ENCODE peak calls at places on chromosomes 4 and X, in nine cellular contexts. J is bronchial epithelial cell, E is thoracic aorta, Z is brain microvascular endothelial cell, V is fibroblast of lung, H is lung, K is dorsolateral prefrontal cortex, L is mucosa of descending colon, S is tibial artery. T is an unnamed sample.

GRCh38 chr4:38313999-38314561 is 349.9 kb upstream of the KLF3 start:
- DNase-seq in V (peak; percentile 65), H (no peak), Z (peak; percentile 34), L (peak; percentile 60), S (no peak), J (peak; percentile 83), K (no peak), E (no peak), T (no peak)

GRCh38 chr4:1451752-1452122 is 45.5 kb upstream of the NKX1-1 start:
- DNase-seq in H (no peak), Z (no peak), E (no peak), K (no peak), J (no peak), V (no peak), L (no peak), S (no peak), T (no peak)

GRCh38 chr4:110091426-110091825 is 107.0 kb downstream of the ELOVL6 start:
- DNase-seq in V (peak; percentile 85), J (peak; percentile 95), H (no peak), L (no peak), E (no peak), Z (peak; percentile 78), K (no peak), S (no peak), T (peak; percentile 31)

GRCh38 chr4:103996637-103997036 is 276.9 kb upstream of the TACR3 start:
- DNase-seq in V (peak; percentile 90), S (no peak), Z (peak; percentile 45), H (no peak), J (peak; percentile 97), E (no peak), L (no peak), K (no peak), T (no peak)

GRCh38 chr4:145069361-145069760 is 28.6 kb downstream of the ANAPC10 start:
- DNase-seq in E (no peak), S (no peak), Z (peak; percentile 38), L (no peak), H (no peak), J (peak; percentile 73), V (peak; percentile 80), K (no peak), T (no peak)

GRCh38 chr4:71251266-71251665 is 87.6 kb upstream of the SLC4A4 start:
- DNase-seq in L (no peak), V (peak; percentile 76), Z (no peak), K (no peak), H (no peak), S (no peak), J (no peak), E (no peak), T (peak; percentile 52)

GRCh38 chr4:4260185-4260751 is 12.2 kb upstream of the TMEM128 start:
- DNase-seq in L (no peak), J (peak; percentile 72), Z (peak; percentile 35), S (no peak), K (no peak), H (no peak), E (no peak), V (peak; percentile 51), T (peak; percentile 42)

GRCh38 chr4:119833611-119834010 is 205.0 kb upstream of the PDE5A start:
- DNase-seq in H (no peak), L (no peak), J (no peak), E (no peak), V (no peak), K (no peak), Z (peak; percentile 41), S (no peak), T (no peak)

GRCh38 chrX:7149421-7149820 is 1.5 kb upstream of the PUDP start:
- DNase-seq in H (no peak), L (no peak), V (no peak), K (no peak), S (no peak), J (no peak), Z (no peak), E (no peak), T (no peak)

GRCh38 chrX:7146026-7146702 is 1.3 kb upstream of the STS start:
- DNase-seq in V (no peak), S (no peak), L (no peak), H (no peak), Z (no peak), K (no peak), E (no peak), J (no peak), T (no peak)

GRCh38 chrX:7147431-7147977 is at the start of gene STS:
- DNase-seq in H (peak; percentile 33), L (peak; percentile 62), S (no peak), V (peak; percentile 28), Z (no peak), K (peak; percentile 78), E (no peak), J (no peak), T (no peak)

GRCh38 chrX:7146703-7147430 is 645 bp upstream of the STS start:
- DNase-seq in V (no peak), J (no peak), H (peak; percentile 51), L (no peak), E (no peak), S (no peak), K (peak; percentile 43), Z (no peak), T (no peak)

DNA sequence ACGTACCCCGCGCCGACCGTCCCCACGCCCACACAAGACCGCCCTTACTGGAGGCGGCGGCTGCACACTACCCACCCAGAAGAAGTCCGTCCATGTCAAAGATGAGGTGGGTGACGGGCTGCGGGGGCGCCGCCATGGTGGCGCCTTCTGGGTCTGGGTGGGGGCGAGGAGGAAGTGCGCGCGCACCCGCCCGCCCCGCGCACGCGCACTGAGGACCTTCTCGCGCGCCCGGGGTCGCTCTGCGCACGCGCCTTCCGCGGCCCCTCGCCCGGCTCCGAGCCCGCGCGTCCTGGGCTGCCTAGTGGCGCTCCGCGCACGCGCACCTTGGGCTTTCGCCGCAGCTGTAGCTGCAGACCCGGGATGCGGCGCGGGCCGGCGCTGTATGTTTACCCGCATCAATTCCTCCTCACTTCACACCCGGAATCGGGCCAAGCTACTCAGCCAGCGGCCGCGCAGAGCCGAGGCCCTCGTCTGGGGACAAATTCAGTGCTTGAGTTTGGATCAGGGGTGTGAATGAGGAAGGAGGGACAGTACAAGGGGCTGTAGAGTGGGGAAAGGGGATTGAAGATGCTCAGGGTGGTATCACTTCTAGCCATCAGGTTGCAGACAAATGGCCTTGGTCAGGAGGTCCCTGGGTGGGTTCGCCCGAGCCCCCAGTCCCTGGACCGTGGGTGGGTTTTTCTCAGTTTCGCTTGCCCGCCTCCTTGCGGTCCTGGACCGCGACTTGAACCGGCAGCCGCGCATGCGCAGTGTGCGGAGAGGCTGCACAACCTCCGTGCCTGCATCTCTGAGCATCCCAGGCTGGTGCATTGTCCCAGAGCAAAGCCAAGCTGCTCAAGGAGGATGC is at the start of gene PUDP:
- DNase-seq in S (peak; percentile 78), J (peak; percentile 49), E (peak; percentile 13), L (peak; percentile 89), K (peak; percentile 93), Z (peak; percentile 80), H (peak; percentile 87), V (peak; percentile 71), T (peak; percentile 40)
- TF ChIP-seq CTCF in S (peak; percentile 29), J (peak; percentile 30), E (peak; percentile 27), L (no peak), K (peak; percentile 34), Z (peak; percentile 23), H (no peak), V (peak; percentile 13), T (peak; percentile 16)

GRCh38 chr4:15778742-15779231 is 659 bp downstream of the CD38 start:
- DNase-seq in J (no peak), Z (peak; percentile 28), H (peak; percentile 48), S (peak; percentile 31), E (no peak), L (peak; percentile 62), V (peak; percentile 44), K (peak; percentile 63), T (no peak)

GRCh38 chr4:15781427-15782095 is 3.4 kb downstream of the CD38 start:
- DNase-seq in E (no peak), K (no peak), S (no peak), L (no peak), Z (no peak), V (no peak), H (no peak), J (peak; percentile 27), T (no peak)

GRCh38 chr4:15778191-15778741 is at the start of gene CD38:
- DNase-seq in J (no peak), V (no peak), Z (peak; percentile 8), E (no peak), H (peak; percentile 43), K (peak; percentile 49), L (peak; percentile 65), S (peak; percentile 29), T (no peak)

GRCh38 chr4:15779336-15779735 is 1.2 kb downstream of the CD38 start:
- DNase-seq in J (peak; percentile 71), V (peak; percentile 59), H (peak; percentile 67), L (no peak), S (peak; percentile 83), E (no peak), Z (peak; percentile 59), K (peak; percentile 48), T (no peak)

DNA sequence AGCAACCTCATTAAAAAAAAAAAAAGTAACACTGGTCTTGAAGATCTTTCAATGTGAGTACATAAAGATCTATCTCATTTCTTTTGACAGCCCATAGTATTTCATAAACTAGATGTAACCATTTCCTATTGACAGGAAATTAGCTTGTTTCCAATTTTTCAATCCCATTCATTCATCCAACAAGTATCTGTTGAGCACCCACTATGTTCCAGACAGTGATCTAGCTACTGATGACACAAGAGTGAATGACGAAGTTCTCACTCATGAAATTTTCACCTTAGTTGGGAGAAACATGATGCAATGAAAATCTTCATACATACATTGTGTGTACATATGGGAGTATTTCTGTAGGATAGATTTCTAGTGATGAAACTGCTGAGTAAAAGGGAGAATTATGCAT is 1.7 kb downstream of the CD38 start:
- DNase-seq in V (no peak), K (no peak), J (peak; percentile 43), S (no peak), Z (no peak), L (no peak), E (no peak), H (no peak), T (no peak)
- H3K4me3 ChIP-seq in V (peak overlapping the region; percentile 55), K (peak overlapping the region; percentile 71), J (no peak overlapping the region), S (peak overlapping the region; percentile 62), Z (peak overlapping the region; percentile 55), L (no peak overlapping the region), E (peak overlapping the region; percentile 73), H (no peak overlapping the region), T (no peak overlapping the region)

GRCh38 chr4:113952452-113953029 is 26.9 kb downstream of the ARSJ start:
- DNase-seq in K (no peak), V (peak; percentile 54), L (no peak), Z (peak; percentile 74), S (no peak), J (peak; percentile 50), H (no peak), E (no peak), T (no peak)
- TF ChIP-seq CTCF in K (peak; percentile 55), V (peak; percentile 66), L (peak; percentile 36), Z (peak; percentile 85), S (peak; percentile 62), J (peak; percentile 63), H (peak; percentile 20), E (peak; percentile 78), T (peak; percentile 64)

DNA sequence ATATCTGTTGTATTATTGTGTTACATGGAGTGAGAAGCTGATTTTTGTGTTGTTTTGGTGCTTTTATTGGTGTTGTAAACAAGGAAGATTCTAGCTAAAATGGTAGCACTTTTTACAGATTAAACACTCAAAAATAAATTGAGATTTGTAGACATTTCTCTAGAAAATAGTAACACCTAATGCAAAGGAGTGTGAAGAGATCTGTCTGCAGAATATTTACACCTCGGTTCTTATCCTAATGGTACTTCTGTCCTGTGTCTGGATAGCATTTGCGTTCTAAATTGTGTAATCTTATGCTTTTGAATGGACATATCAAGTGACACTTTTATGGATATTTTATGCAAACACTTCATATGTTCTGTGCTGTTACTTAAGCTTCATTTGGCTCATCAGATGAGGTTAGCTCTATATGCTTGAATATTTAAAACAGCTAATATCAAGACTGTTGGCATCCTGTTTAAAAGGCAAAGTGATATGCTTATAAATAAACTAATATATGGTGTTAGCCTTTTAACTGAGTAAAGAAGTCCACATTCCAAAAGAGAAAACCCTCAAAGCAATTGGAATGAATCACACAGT is 6.0 kb downstream of the PCDH7 start:
- DNase-seq in L (no peak), H (no peak), K (no peak), V (peak; percentile 36), J (no peak), Z (no peak), E (no peak), S (no peak), T (no peak)
- H3K4me3 ChIP-seq in L (no peak overlapping the region), H (no peak overlapping the region), K (peak overlapping the region; percentile 80), V (no peak overlapping the region), J (no peak overlapping the region), Z (no peak overlapping the region), E (peak overlapping the region; percentile 83), S (peak overlapping the region; percentile 73), T (no peak overlapping the region)

T was measured in AG09309.